ENCODE peak calls at places on chromosomes 5 and 9, in four cellular contexts. T is esophagus squamous epithelium; A is aorta; E is naive thymus-derived CD8-positive, alpha-beta T cell. N is an unnamed sample.

GRCh38 chr9:136665111-136665703 is 2.5 kb downstream of the EGFL7 start:
- DNase-seq in T (no peak), E (peak), A (no peak), N (no peak)

GRCh38 chr5:54867310-54867944 is 118.0 kb downstream of the ESM1 start:
- DNase-seq in E (no peak), A (no peak), T (no peak), N (peak)

GRCh38 chr9:124839612-124840299 is 13.5 kb upstream of the WDR38 start:
- DNase-seq in A (no peak), E (no peak), T (no peak), N (peak)

GRCh38 chr9:13787234-13787833 is 507.8 kb upstream of the MPDZ start:
- DNase-seq in E (no peak), T (no peak), A (no peak), N (no peak)

GRCh38 chr9:111731916-111732315 is 62.8 kb downstream of the SHOC1 start:
- DNase-seq in T (no peak), E (no peak), A (no peak), N (no peak)

GRCh38 chr5:139919308-139919707 is 123.7 kb downstream of the PSD2 start:
- DNase-seq in E (no peak), A (no peak), T (no peak), N (no peak)

GRCh38 chr5:135063056-135063445 is 29.0 kb upstream of the PITX1 start:
- DNase-seq in T (no peak), E (no peak), A (no peak), N (no peak)

GRCh38 chr5:5304361-5305035 is 118.0 kb upstream of the ICE1 start:
- DNase-seq in T (no peak), A (no peak), E (no peak), N (no peak)

GRCh38 chr5:206406-206805 is 11.5 kb downstream of the CCDC127 start:
- DNase-seq in A (no peak), T (no peak), E (no peak), N (no peak)

GRCh38 chr5:141412853-141413539 is at the start of gene PCDHGA10:
- DNase-seq in T (no peak), A (no peak), E (peak), N (no peak)

GRCh38 chr9:121233906-121234901 is 32.5 kb upstream of the RAB14 start:
- DNase-seq in A (no peak), E (no peak), T (no peak), N (no peak)

GRCh38 chr5:127812570-127812969 is 109.4 kb downstream of the CCDC192 start:
- DNase-seq in T (no peak), A (no peak), E (no peak), N (no peak)

GRCh38 chr5:96673127-96673526 is 11.0 kb downstream of the CAST start:
- DNase-seq in A (no peak), T (no peak), E (no peak), N (no peak)